ENCODE peak calls at places on chromosomes 11 and 22, in eight cellular contexts. One of them, this sample, is unnamed.

GRCh38 chr11:35101223-35101622 is 37.7 kb upstream of the CD44 start:
- DNase-seq in EH: no peak
- DNase-seq in neuronal stem cell: no peak
- DNase-seq in activated CD4-positive, alpha-beta T cell treated with anti-CD3 and anti-CD28 coated beads, Interleukin-2, amount 50 U/mL, for 48 hours: no peak
- DNase-seq in NCI-H1694 treated with DMSO at 0.1 percent for 48 hours: no peak
- DNase-seq in C1 segment of cervical spinal cord: no peak
- DNase-seq in H9: no peak
- DNase-seq in cardiac fibroblast: peak
- DNase-seq in this sample: no peak

GRCh38 chr11:30314625-30315024 is 8.3 kb upstream of the ARL14EP start:
- DNase-seq in EH: no peak
- DNase-seq in neuronal stem cell: no peak
- DNase-seq in activated CD4-positive, alpha-beta T cell treated with anti-CD3 and anti-CD28 coated beads, Interleukin-2, amount 50 U/mL, for 48 hours: no peak
- DNase-seq in NCI-H1694 treated with DMSO at 0.1 percent for 48 hours: no peak
- DNase-seq in C1 segment of cervical spinal cord: no peak
- DNase-seq in H9: no peak
- DNase-seq in cardiac fibroblast: peak
- DNase-seq in this sample: no peak

GRCh38 chr11:113896156-113896879 is 8.3 kb upstream of the HTR3B start:
- DNase-seq in EH: peak
- DNase-seq in neuronal stem cell: no peak
- DNase-seq in activated CD4-positive, alpha-beta T cell treated with anti-CD3 and anti-CD28 coated beads, Interleukin-2, amount 50 U/mL, for 48 hours: peak
- DNase-seq in NCI-H1694 treated with DMSO at 0.1 percent for 48 hours: no peak
- DNase-seq in C1 segment of cervical spinal cord: peak
- DNase-seq in H9: peak
- DNase-seq in cardiac fibroblast: peak
- DNase-seq in this sample: peak

GRCh38 chr11:76560219-76560618 is 110.3 kb downstream of the LRRC32 start:
- DNase-seq in EH: peak
- DNase-seq in neuronal stem cell: no peak
- DNase-seq in activated CD4-positive, alpha-beta T cell treated with anti-CD3 and anti-CD28 coated beads, Interleukin-2, amount 50 U/mL, for 48 hours: peak
- DNase-seq in NCI-H1694 treated with DMSO at 0.1 percent for 48 hours: no peak
- DNase-seq in C1 segment of cervical spinal cord: no peak
- DNase-seq in H9: no peak
- DNase-seq in cardiac fibroblast: peak
- DNase-seq in this sample: peak

GRCh38 chr11:122146475-122146874 is 30.5 kb upstream of the BLID start:
- DNase-seq in EH: peak
- DNase-seq in neuronal stem cell: no peak
- DNase-seq in activated CD4-positive, alpha-beta T cell treated with anti-CD3 and anti-CD28 coated beads, Interleukin-2, amount 50 U/mL, for 48 hours: no peak
- DNase-seq in NCI-H1694 treated with DMSO at 0.1 percent for 48 hours: no peak
- DNase-seq in C1 segment of cervical spinal cord: no peak
- DNase-seq in H9: no peak
- DNase-seq in cardiac fibroblast: peak
- DNase-seq in this sample: peak

GRCh38 chr22:17201285-17201945 is 17.8 kb downstream of the ADA2 start:
- DNase-seq in EH: no peak
- DNase-seq in neuronal stem cell: no peak
- DNase-seq in activated CD4-positive, alpha-beta T cell treated with anti-CD3 and anti-CD28 coated beads, Interleukin-2, amount 50 U/mL, for 48 hours: no peak
- DNase-seq in NCI-H1694 treated with DMSO at 0.1 percent for 48 hours: no peak
- DNase-seq in C1 segment of cervical spinal cord: no peak
- DNase-seq in H9: no peak
- DNase-seq in cardiac fibroblast: peak
- DNase-seq in this sample: no peak

GRCh38 chr11:62839050-62840015 is at the start of gene WDR74:
- DNase-seq in EH: peak
- DNase-seq in neuronal stem cell: peak
- DNase-seq in activated CD4-positive, alpha-beta T cell treated with anti-CD3 and anti-CD28 coated beads, Interleukin-2, amount 50 U/mL, for 48 hours: peak
- DNase-seq in NCI-H1694 treated with DMSO at 0.1 percent for 48 hours: peak
- DNase-seq in C1 segment of cervical spinal cord: peak
- DNase-seq in H9: peak
- DNase-seq in cardiac fibroblast: peak
- DNase-seq in this sample: peak

GRCh38 chr11:14418801-14419417 is 59.9 kb upstream of the RRAS2 start:
- DNase-seq in EH: peak
- DNase-seq in neuronal stem cell: no peak
- DNase-seq in activated CD4-positive, alpha-beta T cell treated with anti-CD3 and anti-CD28 coated beads, Interleukin-2, amount 50 U/mL, for 48 hours: no peak
- DNase-seq in NCI-H1694 treated with DMSO at 0.1 percent for 48 hours: peak
- DNase-seq in C1 segment of cervical spinal cord: no peak
- DNase-seq in H9: peak
- DNase-seq in cardiac fibroblast: peak
- DNase-seq in this sample: peak

GRCh38 chr11:119315139-119316016 is 1.6 kb downstream of the MCAM start:
- DNase-seq in EH: peak
- DNase-seq in neuronal stem cell: no peak
- DNase-seq in activated CD4-positive, alpha-beta T cell treated with anti-CD3 and anti-CD28 coated beads, Interleukin-2, amount 50 U/mL, for 48 hours: peak
- DNase-seq in NCI-H1694 treated with DMSO at 0.1 percent for 48 hours: no peak
- DNase-seq in C1 segment of cervical spinal cord: peak
- DNase-seq in H9: peak
- DNase-seq in cardiac fibroblast: no peak
- DNase-seq in this sample: peak

GRCh38 chr11:62923634-62924411 is 2.7 kb upstream of the CHRM1 start:
- DNase-seq in EH: no peak
- DNase-seq in neuronal stem cell: no peak
- DNase-seq in activated CD4-positive, alpha-beta T cell treated with anti-CD3 and anti-CD28 coated beads, Interleukin-2, amount 50 U/mL, for 48 hours: peak
- DNase-seq in NCI-H1694 treated with DMSO at 0.1 percent for 48 hours: no peak
- DNase-seq in C1 segment of cervical spinal cord: no peak
- DNase-seq in H9: no peak
- DNase-seq in cardiac fibroblast: no peak
- DNase-seq in this sample: no peak

GRCh38 chr22:35205956-35206355 is 51.3 kb upstream of the HMGXB4 start:
- DNase-seq in EH: peak
- DNase-seq in neuronal stem cell: no peak
- DNase-seq in activated CD4-positive, alpha-beta T cell treated with anti-CD3 and anti-CD28 coated beads, Interleukin-2, amount 50 U/mL, for 48 hours: no peak
- DNase-seq in NCI-H1694 treated with DMSO at 0.1 percent for 48 hours: no peak
- DNase-seq in C1 segment of cervical spinal cord: no peak
- DNase-seq in H9: no peak
- DNase-seq in cardiac fibroblast: peak
- DNase-seq in this sample: peak

GRCh38 chr11:33377100-33377851 is 120.1 kb downstream of the HIPK3 start:
- DNase-seq in EH: peak
- DNase-seq in neuronal stem cell: peak
- DNase-seq in activated CD4-positive, alpha-beta T cell treated with anti-CD3 and anti-CD28 coated beads, Interleukin-2, amount 50 U/mL, for 48 hours: no peak
- DNase-seq in NCI-H1694 treated with DMSO at 0.1 percent for 48 hours: no peak
- DNase-seq in C1 segment of cervical spinal cord: no peak
- DNase-seq in H9: no peak
- DNase-seq in cardiac fibroblast: no peak
- DNase-seq in this sample: no peak

This sample was measured in M059J.